ENCODE peak calls at places on chromosomes 12 and 14, in five cellular contexts. C is GM12865, K is left ventricle myocardium inferior, W is AG10803, Q is neural progenitor cell. G is an unnamed sample.

GRCh38 chr12:47139010-47139681 is 59.4 kb upstream of the AMIGO2 start:
- DNase-seq in C (no peak), K (no peak), W (no peak), Q (no peak), G (no peak)

GRCh38 chr12:66188584-66189475 is at the start of gene IRAK3:
- DNase-seq in C (peak; percentile 38), K (peak; percentile 91), W (peak; percentile 49), Q (peak; percentile 74), G (peak; percentile 64)

GRCh38 chr14:105374389-105374788 is 23.9 kb upstream of the TEX22 start:
- DNase-seq in C (no peak), K (no peak), W (no peak), Q (no peak), G (no peak)

GRCh38 chr14:25050494-25051170 is 685 bp upstream of the STXBP6 start:
- DNase-seq in C (no peak), K (no peak), W (peak; percentile 75), Q (peak; percentile 57), G (no peak)

GRCh38 chr12:131571827-131572226 is 139.1 kb upstream of the SFSWAP start:
- DNase-seq in C (no peak), K (no peak), W (no peak), Q (no peak), G (no peak)

GRCh38 chr12:42481368-42481767 is 108.2 kb downstream of the PRICKLE1 start:
- DNase-seq in C (no peak), K (no peak), W (no peak), Q (peak; percentile 75), G (no peak)

GRCh38 chr12:27911397-27911796 is 61.1 kb downstream of the PTHLH start:
- DNase-seq in C (no peak), K (no peak), W (no peak), Q (no peak), G (no peak)

GRCh38 chr14:102590667-102591099 is 1.8 kb upstream of the RCOR1 start:
- DNase-seq in C (peak; percentile 29), K (no peak), W (no peak), Q (peak; percentile 49), G (no peak)

GRCh38 chr14:65824285-65824977 is 411.9 kb downstream of the FUT8 start:
- DNase-seq in C (peak; percentile 78), K (no peak), W (peak; percentile 70), Q (peak; percentile 79), G (peak; percentile 75)

GRCh38 chr14:104299993-104300761 is 161.8 kb downstream of the KIF26A start:
- DNase-seq in C (no peak), K (peak; percentile 36), W (no peak), Q (no peak), G (no peak)

GRCh38 chr12:2284857-2285256 is 232.1 kb downstream of the CACNA1C start:
- DNase-seq in C (peak; percentile 62), K (peak; percentile 86), W (peak; percentile 84), Q (peak; percentile 87), G (peak; percentile 39)

GRCh38 chr12:55495490-55495889 is 3.3 kb downstream of the OR6C68 start:
- DNase-seq in C (no peak), K (no peak), W (no peak), Q (no peak), G (no peak)

GRCh38 chr12:7160183-7160582 is 29.3 kb upstream of the PEX5 start:
- DNase-seq in C (no peak), K (no peak), W (no peak), Q (no peak), G (peak; percentile 6)

GRCh38 chr14:105498430-105499255 is 7.6 kb downstream of the TEDC1 start:
- DNase-seq in C (no peak), K (no peak), W (no peak), Q (no peak), G (no peak)

GRCh38 chr12:34403706-34404376 is 381.5 kb downstream of the ALG10 start:
- DNase-seq in C (no peak), K (peak; percentile 3), W (no peak), Q (no peak), G (peak; percentile 1)

GRCh38 chr12:104799458-104799857 is 158.6 kb downstream of the SLC41A2 start:
- DNase-seq in C (no peak), K (no peak), W (no peak), Q (peak; percentile 31), G (no peak)

GRCh38 chr14:100031506-100032281 is 33.5 kb upstream of the EVL start:
- DNase-seq in C (no peak), K (no peak), W (peak; percentile 98), Q (no peak), G (no peak)

GRCh38 chr14:23153891-23154796 is 29.3 kb downstream of the SLC7A8 start:
- DNase-seq in C (no peak), K (peak; percentile 92), W (peak; percentile 92), Q (peak; percentile 46), G (no peak)

GRCh38 chr12:16849473-16849872 is 243.5 kb upstream of the LMO3 start:
- DNase-seq in C (no peak), K (no peak), W (no peak), Q (no peak), G (no peak)

DNA sequence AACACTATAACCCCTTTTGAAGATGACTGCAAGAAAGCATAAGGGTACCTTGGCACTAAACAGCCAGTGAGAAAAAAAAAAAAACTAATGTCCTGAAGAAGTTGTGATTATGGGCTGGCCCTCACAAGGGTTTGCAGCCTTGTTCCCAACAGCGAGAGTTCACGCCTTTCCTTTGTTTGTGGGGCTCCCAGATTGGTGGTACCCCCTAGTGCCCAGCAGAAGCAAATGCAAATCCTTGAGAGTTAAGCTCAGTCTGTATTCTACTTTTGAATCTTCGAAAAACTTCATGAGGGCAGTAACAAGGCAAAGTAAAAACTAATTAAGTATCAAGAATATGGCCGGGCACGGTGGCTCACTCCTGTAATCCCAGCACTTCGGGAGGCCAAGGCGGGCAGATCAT is 238.9 kb upstream of the LMO3 start:
- DNase-seq in C (peak; percentile 4), K (no peak), W (no peak), Q (peak; percentile 28), G (no peak)
- TF ChIP-seq CTCF in C (peak; percentile 14), K (no peak), W (peak; percentile 9), Q (peak; percentile 35), G (no peak)

GRCh38 chr12:118033331-118033730 is 16.8 kb downstream of the RFC5 start:
- DNase-seq in C (no peak), K (no peak), W (no peak), Q (no peak), G (no peak)

GRCh38 chr12:118033902-118034301 is 17.4 kb downstream of the RFC5 start:
- DNase-seq in C (no peak), K (no peak), W (peak; percentile 94), Q (no peak), G (no peak)

GRCh38 chr12:118036672-118037411 is 20.3 kb downstream of the RFC5 start:
- DNase-seq in C (no peak), K (no peak), W (no peak), Q (no peak), G (no peak)

GRCh38 chr12:118035194-118036041 is 18.9 kb downstream of the RFC5 start:
- DNase-seq in C (peak; percentile 84), K (no peak), W (peak; percentile 38), Q (peak; percentile 5), G (peak; percentile 67)

DNA sequence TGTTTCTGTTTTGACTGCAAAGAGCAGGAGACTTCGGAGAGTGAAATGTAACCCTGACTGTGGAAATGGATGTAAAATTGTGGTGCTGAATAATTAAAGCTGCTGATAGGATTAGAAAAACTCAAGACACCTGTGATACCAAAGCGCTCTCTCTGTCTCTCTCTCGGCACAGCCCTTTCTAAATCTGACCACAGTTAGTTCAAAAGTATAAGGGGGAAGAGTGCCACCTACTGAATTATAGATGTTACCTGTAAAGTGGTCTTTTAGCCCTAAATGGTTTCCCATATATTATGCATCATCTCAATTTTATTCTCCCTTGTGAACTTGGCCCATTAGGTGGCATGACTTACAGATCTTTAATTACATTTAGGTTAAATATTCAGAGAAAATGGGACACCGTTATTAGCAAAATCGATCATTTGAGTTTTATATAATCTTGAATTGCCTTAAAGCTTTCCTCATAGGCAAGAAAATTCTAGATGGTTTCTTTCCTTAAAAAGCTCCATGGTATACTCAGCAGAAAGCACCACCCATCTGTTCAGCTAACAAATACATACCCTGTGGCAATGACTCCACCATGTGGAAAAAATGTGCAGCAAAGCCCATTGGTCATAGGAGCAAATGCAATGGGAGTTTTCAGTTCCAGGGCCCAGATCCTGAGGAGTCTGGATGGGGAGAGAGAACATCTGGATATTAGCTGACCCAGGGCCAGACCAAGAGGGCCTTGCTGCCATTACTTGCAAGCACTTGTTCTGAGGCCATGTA is 18.1 kb downstream of the RFC5 start:
- DNase-seq in C (no peak), K (no peak), W (peak; percentile 80), Q (peak; percentile 49), G (no peak)
- TF ChIP-seq CTCF in C (no peak), K (peak; percentile 47), W (peak; percentile 67), Q (peak; percentile 49), G (peak; percentile 18)

GRCh38 chr12:32296541-32296940 is 102.8 kb upstream of the FGD4 start:
- DNase-seq in C (no peak), K (no peak), W (peak; percentile 24), Q (no peak), G (no peak)

GRCh38 chr12:32290411-32290810 is 108.9 kb upstream of the FGD4 start:
- DNase-seq in C (no peak), K (no peak), W (peak; percentile 34), Q (peak; percentile 15), G (no peak)

GRCh38 chr12:32298917-32299316 is 100.4 kb upstream of the FGD4 start:
- DNase-seq in C (no peak), K (no peak), W (peak; percentile 68), Q (no peak), G (no peak)

GRCh38 chr12:32292175-32292574 is 107.2 kb upstream of the FGD4 start:
- DNase-seq in C (no peak), K (no peak), W (no peak), Q (no peak), G (no peak)

DNA sequence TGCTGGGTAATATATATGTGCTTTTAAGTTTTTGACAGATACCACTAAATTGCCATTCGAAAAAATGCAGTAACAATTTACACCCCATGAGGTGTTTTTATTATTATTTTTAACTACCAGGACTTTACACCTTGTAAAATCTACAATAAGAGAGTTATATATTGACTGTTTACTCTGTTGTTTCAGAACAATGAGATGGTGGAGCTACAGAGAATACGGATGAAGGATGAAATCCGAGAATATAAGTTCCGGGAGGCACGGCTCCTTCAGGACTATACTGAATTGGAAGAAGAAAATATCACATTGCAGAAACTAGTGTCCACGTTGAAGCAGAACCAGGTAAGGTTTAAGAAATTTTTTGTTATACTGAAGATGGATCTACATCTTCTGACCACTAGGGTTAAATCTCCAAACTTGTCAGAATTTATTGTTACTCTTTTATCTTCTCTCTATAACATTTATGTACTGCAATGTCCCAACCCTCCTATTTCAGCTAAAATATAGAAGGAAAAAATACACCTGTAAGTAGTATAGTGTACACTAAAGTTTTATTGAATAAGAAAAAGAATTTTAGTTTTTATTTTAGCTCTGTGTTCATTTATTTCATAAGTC is 105.4 kb upstream of the FGD4 start:
- DNase-seq in C (no peak), K (no peak), W (no peak), Q (no peak), G (no peak)
- TF ChIP-seq CTCF in C (no peak), K (no peak), W (no peak), Q (no peak), G (no peak)

DNA sequence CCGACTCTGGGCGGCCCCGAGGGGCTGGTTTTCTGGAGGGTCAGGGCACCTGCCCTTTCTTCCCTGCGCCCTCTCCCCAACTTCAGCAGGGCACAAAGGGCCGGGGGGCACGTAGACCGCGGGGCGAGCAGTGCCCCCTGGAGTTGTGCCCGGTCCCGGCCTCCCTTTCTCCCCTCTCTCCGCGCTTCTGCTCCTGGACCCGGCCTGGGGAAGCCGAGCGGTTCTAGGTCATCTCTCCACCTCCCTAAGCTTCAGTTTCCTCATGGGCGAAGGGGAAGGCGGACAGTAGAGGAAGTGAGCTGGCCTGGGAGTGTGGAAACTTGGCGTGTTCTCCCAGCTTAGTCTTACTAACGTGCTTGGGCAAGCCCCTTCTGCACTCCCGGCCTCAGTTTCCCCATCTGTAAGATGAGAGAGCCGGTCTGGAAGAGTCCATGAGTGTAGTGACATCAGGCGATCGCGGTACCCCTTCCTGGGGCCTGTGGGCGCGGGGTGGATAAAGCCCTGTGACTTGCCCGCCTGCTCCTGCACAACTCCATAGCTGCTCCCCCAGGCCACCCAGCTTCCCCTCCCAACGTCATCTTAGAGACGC is 158.6 kb upstream of the PARP11 start:
- DNase-seq in C (no peak), K (peak; percentile 20), W (peak; percentile 37), Q (no peak), G (no peak)
- TF ChIP-seq CTCF in C (no peak), K (no peak), W (no peak), Q (peak; percentile 25), G (no peak)

G was measured in GM10248.